ENCODE peak calls at places on chromosome 16, in five cellular contexts. A, Y, L, X and O are unnamed samples.

GRCh38 chr16:89315791-89316581 is 98.5 kb downstream of the ZNF778 start:
- DNase-seq in X (peak; percentile 89), Y (no peak), A (peak; percentile 34), L (no peak), O (peak; percentile 91)

GRCh38 chr16:88993006-88993787 is 16.2 kb upstream of the CBFA2T3 start:
- DNase-seq in A (no peak), X (no peak), L (no peak), Y (no peak), O (no peak)

GRCh38 chr16:1981972-1982574 is 804 bp upstream of the NOXO1 start:
- DNase-seq in X (no peak), L (no peak), A (no peak), Y (no peak), O (no peak)

GRCh38 chr16:67278773-67279295 is 498 bp upstream of the PLEKHG4 start:
- DNase-seq in X (no peak), A (no peak), Y (no peak), L (no peak), O (no peak)

GRCh38 chr16:71339481-71340171 is 18.9 kb upstream of the CALB2 start:
- DNase-seq in X (no peak), L (no peak), Y (no peak), A (no peak), O (no peak)

GRCh38 chr16:20867585-20867984 is 32.6 kb downstream of the DCUN1D3 start:
- DNase-seq in Y (no peak), L (no peak), X (peak; percentile 46), A (no peak), O (peak; percentile 37)

GRCh38 chr16:75282811-75283281 is 31.4 kb upstream of the BCAR1 start:
- DNase-seq in Y (no peak), L (no peak), A (no peak), X (peak; percentile 45), O (no peak)

GRCh38 chr16:2692948-2693651 is 10.8 kb downstream of the KCTD5 start:
- DNase-seq in X (peak; percentile 52), Y (no peak), L (no peak), A (peak; percentile 48), O (no peak)

GRCh38 chr16:27839419-27839818 is 224.1 kb downstream of the GSG1L start:
- DNase-seq in Y (no peak), A (no peak), X (peak; percentile 7), L (no peak), O (peak; percentile 39)

GRCh38 chr16:85574672-85575475 is 38.2 kb upstream of the GSE1 start:
- DNase-seq in Y (no peak), X (no peak), L (no peak), A (peak; percentile 53), O (no peak)

GRCh38 chr16:28212532-28212873 is 738 bp upstream of the XPO6 start:
- DNase-seq in Y (no peak), A (no peak), L (no peak), X (peak; percentile 26), O (peak; percentile 24)

GRCh38 chr16:2512920-2513404 is 790 bp upstream of the ATP6V0C start:
- DNase-seq in X (no peak), L (no peak), Y (no peak), A (no peak), O (no peak)

GRCh38 chr16:57600048-57600835 is 28.2 kb upstream of the ADGRG1 start:
- DNase-seq in L (no peak), A (peak; percentile 79), X (peak; percentile 32), Y (peak; percentile 74), O (no peak)

GRCh38 chr16:3570420-3571062 is 6.7 kb downstream of the NLRC3 start:
- DNase-seq in Y (no peak), L (no peak), X (no peak), A (no peak), O (no peak)

GRCh38 chr16:66052745-66053144 is 313.7 kb upstream of the CDH5 start:
- DNase-seq in Y (no peak), X (peak; percentile 12), L (no peak), A (no peak), O (no peak)

GRCh38 chr16:12801511-12802042 is 2.1 kb downstream of the CPPED1 start:
- DNase-seq in X (peak; percentile 56), Y (no peak), A (no peak), L (no peak), O (peak; percentile 95)

GRCh38 chr16:53052519-53053501 is at the start of gene CHD9NB:
- DNase-seq in X (peak; percentile 86), Y (no peak), A (no peak), L (no peak), O (peak; percentile 93)

GRCh38 chr16:67312450-67313118 is 14.0 kb downstream of the KCTD19 start:
- DNase-seq in Y (no peak), X (peak; percentile 58), L (no peak), A (no peak), O (peak; percentile 10)

GRCh38 chr16:2952679-2953078 is 11.4 kb upstream of the KREMEN2 start:
- DNase-seq in X (no peak), L (no peak), Y (no peak), A (no peak), O (no peak)